ENCODE peak calls at places on chromosomes 4 and X, in four cellular contexts. W is ELF-1; F is uterus; E is activated CD4-positive, alpha-beta T cell treated with anti-CD3 and anti-CD28 coated beads for 1 hour. L is an unnamed sample.

GRCh38 chr4:156137971-156138581 is 184.4 kb upstream of the CTSO start:
- DNase-seq in E (no peak), F (no peak), W (peak; percentile 3), L (no peak)

GRCh38 chr4:11106769-11107168 is 321.9 kb downstream of the HS3ST1 start:
- DNase-seq in F (no peak), W (no peak), E (no peak), L (no peak)

GRCh38 chrX:41442824-41443560 is 4.2 kb upstream of the NYX start:
- DNase-seq in E (no peak), F (no peak), W (no peak), L (no peak)

GRCh38 chr4:75916091-75916661 is 13.9 kb upstream of the PPEF2 start:
- DNase-seq in E (no peak), W (no peak), F (no peak), L (no peak)

GRCh38 chr4:35872273-35872672 is 372.0 kb downstream of the ARAP2 start:
- DNase-seq in W (no peak), F (no peak), E (no peak), L (no peak)

GRCh38 chr4:5366421-5366820 is 315.1 kb downstream of the STK32B start:
- DNase-seq in E (no peak), W (no peak), F (no peak), L (no peak)

GRCh38 chrX:103017542-103017941 is 46.4 kb downstream of the BEX1 start:
- DNase-seq in F (no peak), E (no peak), W (peak; percentile 2), L (no peak)

GRCh38 chr4:26206339-26206738 is 114.5 kb upstream of the RBPJ start:
- DNase-seq in W (no peak), F (peak; percentile 26), E (no peak), L (peak; percentile 25)

GRCh38 chrX:150547511-150548115 is 20.8 kb upstream of the MTM1 start:
- DNase-seq in F (peak; percentile 69), E (no peak), W (peak; percentile 79), L (peak; percentile 25)

GRCh38 chr4:124481123-124481522 is 231.4 kb downstream of the ANKRD50 start:
- DNase-seq in E (no peak), F (no peak), W (no peak), L (no peak)

GRCh38 chr4:89469930-89470375 is 162.4 kb upstream of the GPRIN3 start:
- DNase-seq in E (no peak), F (no peak), W (no peak), L (no peak)

GRCh38 chr4:2304321-2304876 is 42.5 kb upstream of the MXD4 start:
- DNase-seq in E (no peak), F (no peak), W (no peak), L (no peak)

GRCh38 chrX:33726281-33727160 is 405.6 kb downstream of the FAM47A start:
- DNase-seq in E (no peak), F (peak; percentile 15), W (no peak), L (no peak)

GRCh38 chr4:144734522-144734921 is 88.6 kb downstream of the HHIP start:
- DNase-seq in E (no peak), W (peak; percentile 47), F (no peak), L (no peak)

GRCh38 chr4:22987861-22988260 is 295.1 kb downstream of the GBA3 start:
- DNase-seq in W (no peak), E (no peak), F (no peak), L (no peak)

GRCh38 chr4:85919488-85919887 is 440.4 kb downstream of the MAPK10 start:
- DNase-seq in F (no peak), E (no peak), W (no peak), L (no peak)

GRCh38 chr4:8167291-8167690 is 8.7 kb upstream of the ABLIM2 start:
- DNase-seq in F (no peak), E (no peak), W (no peak), L (no peak)

GRCh38 chrX:23803931-23804381 is 21.0 kb downstream of the SAT1 start:
- DNase-seq in W (no peak), E (no peak), F (no peak), L (no peak)

GRCh38 chr4:35559559-35560365 is 684.6 kb downstream of the ARAP2 start:
- DNase-seq in E (no peak), F (no peak), W (no peak), L (no peak)

GRCh38 chr4:86043755-86044592 is 315.9 kb downstream of the MAPK10 start:
- DNase-seq in F (peak; percentile 28), E (no peak), W (no peak), L (peak; percentile 82)

GRCh38 chr4:184959786-184960185 is 58.5 kb upstream of the HELT start:
- DNase-seq in E (no peak), F (no peak), W (no peak), L (no peak)

GRCh38 chr4:25977397-25978170 is 63.6 kb downstream of the SMIM20 start:
- DNase-seq in F (no peak), E (no peak), W (peak; percentile 32), L (no peak)

GRCh38 chrX:79413009-79413408 is 45.9 kb upstream of the ITM2A start:
- DNase-seq in W (peak; percentile 5), F (no peak), E (no peak), L (peak; percentile 6)

GRCh38 chr4:184896868-184897715 is 71.3 kb upstream of the ACSL1 start:
- DNase-seq in W (no peak), E (no peak), F (no peak), L (no peak)

GRCh38 chr4:150305995-150306394 is 227.8 kb downstream of the DCLK2 start:
- DNase-seq in F (no peak), W (no peak), E (no peak), L (no peak)

GRCh38 chr4:159498371-159499115 is 395.7 kb downstream of the RAPGEF2 start:
- DNase-seq in W (peak; percentile 53), E (no peak), F (no peak), L (no peak)

GRCh38 chrX:45769919-45770582 is 569.4 kb upstream of the DIPK2B start:
- DNase-seq in E (no peak), W (no peak), F (peak; percentile 83), L (peak; percentile 36)

GRCh38 chrX:149641832-149642231 is 10.2 kb upstream of the TMEM185A start:
- DNase-seq in W (no peak), F (no peak), E (no peak), L (no peak)

GRCh38 chr4:2551118-2551517 is 14.7 kb downstream of the FAM193A start:
- DNase-seq in E (no peak), W (no peak), F (no peak), L (no peak)

GRCh38 chr4:10655968-10656367 is 28.6 kb downstream of the CLNK start:
- DNase-seq in E (no peak), W (no peak), F (no peak), L (no peak)

GRCh38 chr4:26458104-26458503 is 32.2 kb downstream of the CCKAR start:
- DNase-seq in F (no peak), E (no peak), W (no peak), L (no peak)